ENCODE peak calls at places on chromosomes 12 and 14, in four cellular contexts. W, T, O and B are unnamed samples.

GRCh38 chr14:37594916-37595808 is at the start of the genes FOXA1 and TTC6:
- DNase-seq in T (peak), O (peak), W (peak), B (peak)

GRCh38 chr12:42756841-42757661 is 167.5 kb upstream of the PRICKLE1 start:
- DNase-seq in O (peak), W (no peak), T (peak), B (no peak)

GRCh38 chr12:122403831-122404230 is 18.6 kb downstream of the CLIP1 start:
- DNase-seq in O (no peak), T (no peak), W (no peak), B (no peak)

GRCh38 chr12:113140706-113141105 is 5.1 kb upstream of the RASAL1 start:
- DNase-seq in W (no peak), T (no peak), O (no peak), B (no peak)

GRCh38 chr14:74085047-74085637 is 386 bp downstream of the LIN52 start:
- DNase-seq in O (peak), W (no peak), T (peak), B (no peak)

GRCh38 chr12:131065279-131065678 is 111.6 kb downstream of the ADGRD1 start:
- DNase-seq in T (no peak), O (no peak), W (no peak), B (no peak)

GRCh38 chr12:76922821-76923315 is 44.0 kb upstream of the CSRP2 start:
- DNase-seq in T (no peak), W (no peak), O (no peak), B (no peak)

GRCh38 chr12:110780448-110780847 is 37.8 kb upstream of the PPP1CC start:
- DNase-seq in W (no peak), T (no peak), O (no peak), B (no peak)

GRCh38 chr14:44803239-44803905 is 158.4 kb downstream of the KLHL28 start:
- DNase-seq in O (peak), T (peak), W (peak), B (peak)